ENCODE peak calls at places on chromosomes 12 and 14, in four cellular contexts. N, K, Y and W are unnamed samples.

GRCh38 chr12:7108928-7109920 is at the start of gene C1RL:
- DNase-seq in N (peak), K (peak), Y (peak), W (peak)

GRCh38 chr12:71556881-71557280 is 106.8 kb downstream of the ZFC3H1 start:
- DNase-seq in N (peak), Y (no peak), K (no peak), W (peak)

GRCh38 chr12:10143205-10143604 is 13.2 kb upstream of the CLEC7A start:
- DNase-seq in N (no peak), Y (no peak), K (no peak), W (no peak)

GRCh38 chr14:54688229-54688628 is 121.3 kb downstream of the SAMD4A start:
- DNase-seq in N (no peak), K (no peak), Y (no peak), W (no peak)

GRCh38 chr14:52366796-52367315 is 52.7 kb downstream of the PTGER2 start:
- DNase-seq in Y (no peak), N (no peak), K (no peak), W (no peak)

GRCh38 chr14:23174266-23174665 is 9.2 kb downstream of the SLC7A8 start:
- DNase-seq in K (no peak), N (no peak), Y (no peak), W (no peak)

GRCh38 chr12:108367436-108367835 is 28.3 kb upstream of the CMKLR1 start:
- DNase-seq in Y (no peak), K (no peak), N (no peak), W (no peak)

GRCh38 chr12:96422192-96422591 is 22.0 kb upstream of the CDK17 start:
- DNase-seq in K (no peak), Y (no peak), N (no peak), W (no peak)

GRCh38 chr12:10212623-10213131 is at the start of gene GABARAPL1:
- DNase-seq in N (peak), K (no peak), Y (peak), W (peak)

GRCh38 chr14:61003571-61003970 is 22.5 kb downstream of the SLC38A6 start:
- DNase-seq in K (no peak), Y (no peak), N (no peak), W (no peak)

GRCh38 chr14:54686219-54686870 is 119.4 kb downstream of the SAMD4A start:
- DNase-seq in N (no peak), K (no peak), Y (no peak), W (no peak)

GRCh38 chr12:5567021-5567744 is 135.3 kb downstream of the NTF3 start:
- DNase-seq in K (no peak), Y (peak), N (no peak), W (peak)